ENCODE peak calls at places on chromosome 10, in four cellular contexts. J is heart left ventricle, E is GM06990, X is adrenal gland. V is an unnamed sample.

GRCh38 chr10:6300106-6300783 is 97.5 kb downstream of the PFKFB3 start:
- DNase-seq in J (no peak), E (peak), X (peak), V (peak)

GRCh38 chr10:63919576-63920279 is 398.5 kb downstream of the REEP3 start:
- DNase-seq in E (no peak), J (no peak), X (no peak), V (no peak)

GRCh38 chr10:119759832-119760231 is 34.0 kb downstream of the INPP5F start:
- DNase-seq in J (no peak), E (no peak), X (no peak), V (no peak)

GRCh38 chr10:9510626-9511025 is 1456.1 kb downstream of the GATA3 start:
- DNase-seq in E (no peak), J (no peak), X (no peak), V (no peak)

GRCh38 chr10:102712089-102712488 is 2.1 kb downstream of the ARL3 start:
- DNase-seq in X (no peak), J (no peak), E (peak), V (no peak)

GRCh38 chr10:102451105-102451969 is at the start of gene C10orf95:
- DNase-seq in J (no peak), E (no peak), X (no peak), V (peak)

GRCh38 chr10:79258894-79259293 is 88.4 kb upstream of the PPIF start:
- DNase-seq in J (no peak), E (no peak), X (no peak), V (no peak)

GRCh38 chr10:49740346-49741107 is 21.6 kb downstream of the OGDHL start:
- DNase-seq in J (no peak), X (no peak), E (no peak), V (no peak)

GRCh38 chr10:61397175-61397986 is 55.8 kb downstream of the TMEM26 start:
- DNase-seq in E (no peak), J (no peak), X (no peak), V (no peak)

GRCh38 chr10:127907411-127908105 is 655 bp downstream of the PTPRE start:
- DNase-seq in X (peak), E (no peak), J (peak), V (peak)

GRCh38 chr10:33260403-33261239 is 73.8 kb downstream of the NRP1 start:
- DNase-seq in J (no peak), X (no peak), E (no peak), V (no peak)

GRCh38 chr10:131173484-131174210 is 137.9 kb downstream of the TCERG1L start:
- DNase-seq in J (no peak), X (no peak), E (no peak), V (no peak)

GRCh38 chr10:124279298-124279697 is 139.4 kb downstream of the OAT start:
- DNase-seq in E (no peak), X (no peak), J (no peak), V (no peak)
- TF ChIP-seq CTCF in E (no peak), X (no peak), J (no peak), V (no peak)

GRCh38 chr10:69119896-69120295 is 4.1 kb upstream of the VPS26A start:
- DNase-seq in X (no peak), J (no peak), E (no peak), V (no peak)

GRCh38 chr10:69125554-69125953 is 1.6 kb downstream of the VPS26A start:
- DNase-seq in E (no peak), J (no peak), X (no peak), V (no peak)

GRCh38 chr10:69124558-69125121 is 662 bp downstream of the VPS26A start:
- DNase-seq in J (peak), E (peak), X (peak), V (peak)

GRCh38 chr10:69123747-69124557 is at the start of gene VPS26A:
- DNase-seq in X (peak), J (peak), E (peak), V (peak)

DNA sequence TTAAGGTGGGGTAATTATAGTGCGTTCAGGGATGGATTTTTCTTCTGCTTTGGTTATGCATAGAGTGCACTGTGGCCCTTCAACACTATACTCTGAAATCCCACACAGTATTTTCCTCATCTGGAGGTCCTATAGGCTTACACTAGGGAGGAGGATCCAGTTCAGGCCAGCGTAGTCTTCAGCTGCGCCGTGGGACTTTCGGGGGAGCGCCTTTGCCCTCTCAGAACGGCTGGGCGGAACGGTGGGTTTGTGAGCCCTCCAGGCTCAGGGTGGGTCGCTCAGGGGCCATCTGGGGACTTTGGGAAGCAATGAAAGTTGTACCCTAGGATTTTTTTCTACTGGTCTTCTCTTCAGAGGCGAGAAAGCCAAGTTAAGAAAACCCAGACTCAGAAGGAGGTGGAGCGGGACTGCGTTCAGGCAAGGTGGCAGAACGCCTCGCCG is 652 bp upstream of the VPS26A start:
- DNase-seq in X (peak), E (no peak), J (no peak), V (no peak)
- TF ChIP-seq CTCF in X (no peak), E (no peak), J (peak), V (peak)

DNA sequence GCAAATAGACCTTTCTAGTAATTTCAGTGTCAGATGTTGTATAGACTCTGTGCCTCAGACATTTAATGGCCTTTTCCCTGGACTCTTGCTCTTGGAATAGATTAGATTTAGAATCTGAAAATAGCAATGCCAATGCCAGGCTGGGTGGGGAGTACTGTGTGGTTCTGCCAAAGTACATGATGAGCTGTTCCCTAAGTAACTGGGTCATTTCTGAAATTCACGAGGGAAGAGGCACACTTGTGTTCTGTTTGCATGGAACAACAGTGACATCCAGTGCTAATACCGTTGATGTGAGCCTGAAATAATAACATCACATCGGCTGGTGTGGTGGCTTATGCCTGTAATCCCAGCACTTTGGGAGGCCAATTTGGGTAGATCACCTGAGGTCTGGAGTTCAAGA is 119.1 kb downstream of the MBL2 start:
- DNase-seq in X (no peak), J (peak), E (no peak), V (no peak)
- TF ChIP-seq CTCF in X (no peak), J (peak), E (no peak), V (no peak)

DNA sequence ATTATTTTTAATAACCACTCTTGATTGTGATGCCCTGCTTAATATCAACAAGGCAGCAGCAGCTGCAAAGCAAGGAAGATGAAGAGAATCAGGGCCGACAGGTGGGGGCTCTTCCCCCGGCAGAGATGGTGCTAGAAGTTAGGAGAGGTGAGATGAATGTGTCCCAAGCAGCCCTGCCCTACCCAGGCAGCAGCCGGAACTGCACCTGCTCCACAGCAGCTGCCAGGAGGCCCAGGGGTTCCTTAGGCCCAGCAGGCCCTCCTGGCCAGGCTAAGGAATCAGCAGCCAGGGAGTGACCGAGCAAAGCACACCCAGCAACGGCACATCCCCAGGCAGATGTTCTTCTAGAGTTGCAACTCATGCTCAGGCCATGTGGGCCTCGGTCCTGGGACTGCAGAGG is 17.9 kb downstream of the AFAP1L2 start:
- DNase-seq in J (no peak), E (no peak), X (no peak), V (no peak)
- TF ChIP-seq CTCF in J (no peak), E (no peak), X (no peak), V (no peak)

DNA sequence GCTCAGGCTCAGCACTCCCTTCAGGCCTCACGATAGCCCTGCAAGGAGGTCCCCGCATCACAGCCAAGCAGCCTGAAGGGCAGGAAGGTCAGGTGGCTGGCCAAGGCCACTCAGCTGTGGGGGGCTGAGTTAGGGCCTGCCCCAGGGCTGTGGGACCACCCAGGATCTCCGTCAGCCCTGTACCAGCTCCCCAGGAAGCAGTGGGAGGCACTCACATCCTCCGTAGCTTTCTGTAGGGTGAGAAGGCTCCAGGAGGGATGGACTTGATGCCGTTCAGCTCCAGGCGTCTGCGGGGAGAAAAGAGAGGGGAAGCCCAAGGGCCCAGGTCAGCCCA is 125.9 kb downstream of the SLIT1 start:
- DNase-seq in J (no peak), E (no peak), X (no peak), V (no peak)
- TF ChIP-seq CTCF in J (no peak), E (no peak), X (no peak), V (no peak)

GRCh38 chr10:91745086-91745831 is 53.0 kb upstream of the TNKS2 start:
- DNase-seq in X (no peak), J (no peak), E (no peak), V (no peak)
- TF ChIP-seq CTCF in X (no peak), J (peak), E (no peak), V (no peak)

GRCh38 chr10:95458014-95458413 is 103.2 kb downstream of the SORBS1 start:
- DNase-seq in E (no peak), J (no peak), X (no peak), V (no peak)

GRCh38 chr10:95457319-95457886 is 103.8 kb downstream of the SORBS1 start:
- DNase-seq in J (no peak), E (no peak), X (no peak), V (no peak)

GRCh38 chr10:95454356-95454755 is 106.8 kb downstream of the SORBS1 start:
- DNase-seq in J (no peak), E (no peak), X (no peak), V (no peak)

GRCh38 chr10:95454940-95455339 is 106.2 kb downstream of the SORBS1 start:
- DNase-seq in X (no peak), J (no peak), E (no peak), V (no peak)

DNA sequence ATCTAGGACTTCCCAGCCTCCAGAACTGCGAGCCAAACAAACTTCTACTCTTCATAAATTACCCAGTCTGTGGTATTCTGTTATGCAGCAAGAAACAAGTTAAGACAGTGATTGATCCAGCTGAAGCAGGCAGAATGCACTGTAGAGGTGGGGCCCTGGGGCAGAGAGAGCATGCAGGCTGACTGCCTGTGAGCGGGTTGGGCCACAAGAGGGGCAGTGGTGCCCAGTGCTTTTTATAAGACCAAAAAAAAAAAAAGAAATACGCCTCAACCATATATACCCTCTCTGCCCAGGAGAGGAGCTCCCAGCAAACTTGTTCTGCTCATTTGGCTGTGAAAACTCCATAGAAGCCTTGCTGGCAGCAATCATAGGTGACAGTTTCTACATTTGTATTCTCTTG is 104.7 kb downstream of the SORBS1 start:
- DNase-seq in E (no peak), X (no peak), J (no peak), V (no peak)
- TF ChIP-seq CTCF in E (no peak), X (no peak), J (peak), V (no peak)

GRCh38 chr10:117345143-117345542 is 30.1 kb downstream of the PDZD8 start:
- DNase-seq in X (no peak), E (no peak), J (no peak), V (no peak)
- TF ChIP-seq CTCF in X (no peak), E (no peak), J (no peak), V (no peak)

V was measured in activated CD8-positive, alpha-beta T cell treated with anti-CD3 and anti-CD28 coated beads for 36 hours.